ENCODE peak calls at places on chromosomes 3 and 15, in four cellular contexts. M, H, A and S are unnamed samples.

GRCh38 chr3:187977659-187978058 is 176.3 kb upstream of the LPP start:
- DNase-seq in A (no peak), H (no peak), M (no peak), S (no peak)

GRCh38 chr3:112752092-112752512 is 94.6 kb downstream of the CD200R1L start:
- DNase-seq in H (no peak), M (no peak), A (peak; percentile 25), S (no peak)

GRCh38 chr3:48406443-48407431 is 23.1 kb downstream of the PLXNB1 start:
- DNase-seq in A (no peak), M (no peak), H (no peak), S (no peak)

GRCh38 chr3:11459147-11459837 is 184.4 kb downstream of the VGLL4 start:
- DNase-seq in H (no peak), M (no peak), A (no peak), S (no peak)

GRCh38 chr3:146803746-146804145 is 198.6 kb upstream of the PLSCR5 start:
- DNase-seq in M (peak; percentile 22), A (no peak), H (peak; percentile 91), S (peak; percentile 78)

GRCh38 chr3:119891944-119892721 is 110.2 kb downstream of the NR1I2 start:
- DNase-seq in A (peak; percentile 10), H (peak; percentile 64), M (peak; percentile 10), S (peak; percentile 63)

GRCh38 chr3:37897763-37898162 is 36.1 kb downstream of the CTDSPL start:
- DNase-seq in H (no peak), M (no peak), A (no peak), S (peak; percentile 16)

GRCh38 chr3:41137686-41138111 is 61.6 kb upstream of the CTNNB1 start:
- DNase-seq in A (peak; percentile 35), H (no peak), M (no peak), S (no peak)

GRCh38 chr15:72902245-72902928 is 118.8 kb upstream of the ADPGK start:
- DNase-seq in A (peak; percentile 1), H (peak; percentile 18), M (peak; percentile 23), S (peak; percentile 88)

GRCh38 chr3:119220970-119221667 is 19.6 kb downstream of the B4GALT4 start:
- DNase-seq in A (no peak), M (no peak), H (no peak), S (no peak)

GRCh38 chr3:40096561-40097506 is 212.7 kb upstream of the EIF1B start:
- DNase-seq in A (no peak), M (no peak), H (no peak), S (peak; percentile 44)

GRCh38 chr3:110743984-110744383 is 327.6 kb upstream of the NECTIN3 start:
- DNase-seq in M (no peak), H (no peak), A (no peak), S (no peak)

GRCh38 chr3:192747746-192748145 is 20.4 kb upstream of the FGF12 start:
- DNase-seq in H (no peak), A (no peak), M (no peak), S (no peak)

GRCh38 chr3:194572131-194572789 is 61.0 kb downstream of the TMEM44 start:
- DNase-seq in M (peak; percentile 83), H (peak; percentile 95), A (peak; percentile 81), S (peak; percentile 95)

GRCh38 chr3:65425880-65426279 is 612.8 kb downstream of the MAGI1 start:
- DNase-seq in H (peak; percentile 20), M (no peak), A (no peak), S (peak; percentile 6)

GRCh38 chr3:182019926-182020325 is 308.2 kb downstream of the SOX2 start:
- DNase-seq in M (no peak), H (no peak), A (no peak), S (no peak)

GRCh38 chr3:126958638-126959085 is 24.3 kb upstream of the PLXNA1 start:
- DNase-seq in A (no peak), M (no peak), H (no peak), S (no peak)

GRCh38 chr15:52362497-52362896 is 66.9 kb upstream of the MYO5C start:
- DNase-seq in H (peak; percentile 49), A (no peak), M (no peak), S (peak; percentile 90)

GRCh38 chr3:20546636-20547035 is 360.6 kb upstream of the SGO1 start:
- DNase-seq in M (peak; percentile 5), H (peak; percentile 10), A (no peak), S (no peak)

GRCh38 chr15:32928876-32929275 is 211.1 kb downstream of the GREM1 start:
- DNase-seq in A (no peak), H (no peak), M (no peak), S (no peak)

GRCh38 chr3:124174910-124175874 is 183.3 kb upstream of the ROPN1 start:
- DNase-seq in A (no peak), M (no peak), H (no peak), S (no peak)

GRCh38 chr15:80660114-80660513 is 35.0 kb upstream of the ABHD17C start:
- DNase-seq in H (peak; percentile 31), A (peak; percentile 15), M (peak; percentile 39), S (no peak)

GRCh38 chr3:140443073-140443472 is 234.8 kb upstream of the TRIM42 start:
- DNase-seq in H (no peak), M (no peak), A (no peak), S (no peak)

GRCh38 chr3:115710799-115711198 is 87.5 kb downstream of the GAP43 start:
- DNase-seq in A (no peak), M (no peak), H (peak; percentile 32), S (peak; percentile 48)